ENCODE peak calls at places on chromosomes 12 and 14, in eight cellular contexts. Y is mesothelial cell of epicardium, Z is tibial artery, M is H9, R is mammary epithelial cell, P is brain microvascular endothelial cell, N is A549, C is pancreas. X is an unnamed sample.
A peak's percentile ranks its signal among the peaks of the same experiment; 100 is the strongest.

GRCh38 chr12:46516933-46517578 is 144.5 kb upstream of the SLC38A2 start:
- DNase-seq in Y (no peak), Z (no peak), M (no peak), R (no peak), P (no peak), N (no peak), C (no peak), X (no peak)

GRCh38 chr12:117450186-117450585 is 88.8 kb upstream of the NOS1 start:
- DNase-seq in Y (no peak), Z (no peak), M (no peak), R (no peak), P (no peak), N (no peak), C (no peak), X (no peak)

GRCh38 chr12:20572451-20572850 is 122.7 kb upstream of the SLCO1C1 start:
- DNase-seq in Y (no peak), Z (no peak), M (no peak), R (no peak), P (no peak), N (no peak), C (no peak), X (no peak)

GRCh38 chr14:31898835-31899528 is 178.1 kb upstream of the ARHGAP5 start:
- DNase-seq in Y (no peak), Z (no peak), M (no peak), R (no peak), P (no peak), N (no peak), C (no peak), X (no peak)

GRCh38 chr14:97854918-97855317 is 1057.7 kb downstream of the VRK1 start:
- DNase-seq in Y (no peak), Z (no peak), M (peak; percentile 46), R (no peak), P (no peak), N (no peak), C (no peak), X (no peak)

GRCh38 chr12:40874868-40875267 is 182.6 kb downstream of the CNTN1 start:
- DNase-seq in Y (no peak), Z (no peak), M (no peak), R (no peak), P (no peak), N (no peak), C (no peak), X (no peak)

GRCh38 chr14:93102141-93102540 is 13.6 kb downstream of the ITPK1 start:
- DNase-seq in Y (no peak), Z (no peak), M (no peak), R (no peak), P (no peak), N (no peak), C (no peak), X (no peak)

GRCh38 chr14:73787760-73788508 is 63.7 kb upstream of the PTGR2 start:
- DNase-seq in Y (no peak), Z (no peak), M (no peak), R (peak; percentile 56), P (peak; percentile 37), N (no peak), C (no peak), X (peak; percentile 64)

GRCh38 chr14:73753043-73753886 is 39.1 kb upstream of the PNMA1 start:
- DNase-seq in Y (no peak), Z (no peak), M (peak; percentile 27), R (no peak), P (no peak), N (no peak), C (no peak), X (no peak)

GRCh38 chr12:81758421-81759214 is 532 bp downstream of the PPFIA2 start:
- DNase-seq in Y (peak; percentile 45), Z (peak; percentile 69), M (peak; percentile 69), R (no peak), P (peak; percentile 22), N (no peak), C (no peak), X (peak; percentile 41)

GRCh38 chr12:66602483-66603143 is 76.3 kb downstream of the GRIP1 start:
- DNase-seq in Y (no peak), Z (no peak), M (no peak), R (no peak), P (no peak), N (no peak), C (no peak), X (no peak)

GRCh38 chr12:27969901-27970390 is 2.6 kb downstream of the PTHLH start:
- DNase-seq in Y (no peak), Z (peak; percentile 76), M (peak; percentile 84), R (peak; percentile 95), P (no peak), N (peak; percentile 47), C (peak; percentile 75), X (peak; percentile 55)
- TF ChIP-seq CTCF in Y (no peak), Z (no peak), M (no peak), R (no peak), P (peak; percentile 3), N (peak; percentile 65), C (no peak), X (no peak)

GRCh38 chr12:6751767-6752166 is 1.2 kb downstream of the MLF2 start:
- DNase-seq in Y (no peak), Z (no peak), M (no peak), R (no peak), P (no peak), N (no peak), C (no peak), X (no peak)

GRCh38 chr12:6750506-6750905 is 2.4 kb downstream of the MLF2 start:
- DNase-seq in Y (no peak), Z (no peak), M (no peak), R (peak; percentile 16), P (no peak), N (no peak), C (no peak), X (no peak)

GRCh38 chr12:6752931-6753771 is at the start of gene MLF2:
- DNase-seq in Y (peak; percentile 99), Z (peak; percentile 100), M (peak; percentile 99), R (peak; percentile 98), P (peak; percentile 98), N (peak; percentile 98), C (peak; percentile 99), X (peak; percentile 100)

GRCh38 chr12:6753772-6754356 is 923 bp upstream of the MLF2 start:
- DNase-seq in Y (no peak), Z (no peak), M (no peak), R (no peak), P (no peak), N (no peak), C (no peak), X (no peak)

DNA sequence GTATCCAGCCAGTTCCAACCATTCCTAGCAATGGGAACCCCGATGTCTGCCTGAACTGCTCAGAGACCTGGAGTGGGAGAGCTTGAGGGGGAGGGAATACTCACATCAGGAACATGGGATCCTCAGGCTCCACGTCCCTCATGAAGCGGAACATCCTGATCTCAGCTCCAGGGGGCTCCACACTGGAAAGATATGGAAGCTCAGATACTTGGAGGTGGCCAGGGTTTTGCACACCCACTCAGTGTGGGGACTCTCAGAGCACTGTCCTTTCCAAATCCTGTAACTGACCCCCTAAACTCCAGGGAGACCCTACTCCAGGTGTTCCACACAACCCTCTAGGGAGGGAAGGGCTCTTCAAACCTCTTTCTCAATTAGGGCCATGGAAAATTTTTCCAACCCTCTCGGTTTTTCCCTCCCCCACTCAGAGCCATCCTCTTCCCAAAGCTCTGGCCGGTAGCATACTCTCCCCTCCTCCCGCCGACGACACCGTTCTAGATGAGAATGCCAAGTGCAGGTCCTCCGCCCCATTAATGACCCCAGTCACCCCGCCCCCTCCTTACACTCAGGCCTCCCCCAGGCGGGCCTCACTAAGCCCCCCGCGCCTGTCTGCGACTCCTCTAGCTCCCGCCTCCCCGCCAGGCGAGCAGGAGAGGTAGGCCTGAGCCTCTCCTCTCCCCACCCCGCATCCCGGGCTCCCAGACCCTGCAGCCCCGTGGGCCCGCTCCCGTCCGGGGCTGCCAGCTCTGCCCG is 585 bp downstream of the MLF2 start:
- DNase-seq in Y (peak; percentile 69), Z (peak; percentile 75), M (peak; percentile 68), R (peak; percentile 14), P (peak; percentile 51), N (peak; percentile 86), C (peak; percentile 54), X (peak; percentile 63)
- TF ChIP-seq CTCF in Y (no peak), Z (no peak), M (peak; percentile 42), R (peak; percentile 27), P (peak; percentile 74), N (peak; percentile 38), C (no peak), X (peak; percentile 71)

DNA sequence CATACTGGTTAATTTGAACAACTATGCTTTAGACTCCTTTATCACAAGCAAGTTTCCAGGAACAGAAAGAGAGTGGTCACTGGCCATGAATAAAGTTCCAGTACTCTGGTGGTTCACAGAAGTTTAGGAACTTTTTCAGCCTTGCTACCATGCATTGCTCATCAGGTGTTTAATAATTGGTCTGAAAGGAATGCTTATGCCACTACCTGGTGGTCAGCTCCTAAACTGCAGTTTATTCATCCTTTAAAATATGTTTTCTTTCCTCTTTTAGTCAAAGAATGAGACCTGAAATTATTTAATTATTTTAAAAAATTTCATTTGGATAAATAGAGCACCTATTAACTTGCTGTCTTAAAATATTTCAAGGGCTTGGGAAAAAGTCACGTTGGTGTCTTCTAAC is 260.1 kb upstream of the OR4E1 start:
- DNase-seq in Y (no peak), Z (no peak), M (no peak), R (no peak), P (no peak), N (no peak), C (no peak), X (peak; percentile 14)
- TF ChIP-seq CTCF in Y (peak; percentile 55), Z (no peak), M (peak; percentile 51), R (peak; percentile 43), P (peak; percentile 35), N (peak; percentile 21), C (no peak), X (peak; percentile 25)

GRCh38 chr12:751828-752672 is at the start of gene WNK1:
- DNase-seq in Y (peak; percentile 98), Z (peak; percentile 99), M (peak; percentile 99), R (peak; percentile 97), P (peak; percentile 99), N (peak; percentile 99), C (peak; percentile 96), X (peak; percentile 99)

GRCh38 chr12:752673-753400 is 458 bp downstream of the WNK1 start:
- DNase-seq in Y (peak; percentile 65), Z (peak; percentile 85), M (peak; percentile 39), R (peak; percentile 53), P (peak; percentile 18), N (no peak), C (peak; percentile 59), X (peak; percentile 38)

GRCh38 chr12:754238-754816 is 1.9 kb downstream of the WNK1 start:
- DNase-seq in Y (peak; percentile 42), Z (no peak), M (no peak), R (peak; percentile 43), P (no peak), N (no peak), C (no peak), X (peak; percentile 36)

GRCh38 chr12:753401-754237 is 1.2 kb downstream of the WNK1 start:
- DNase-seq in Y (peak; percentile 46), Z (peak; percentile 83), M (peak; percentile 50), R (no peak), P (no peak), N (no peak), C (peak; percentile 58), X (peak; percentile 31)

DNA sequence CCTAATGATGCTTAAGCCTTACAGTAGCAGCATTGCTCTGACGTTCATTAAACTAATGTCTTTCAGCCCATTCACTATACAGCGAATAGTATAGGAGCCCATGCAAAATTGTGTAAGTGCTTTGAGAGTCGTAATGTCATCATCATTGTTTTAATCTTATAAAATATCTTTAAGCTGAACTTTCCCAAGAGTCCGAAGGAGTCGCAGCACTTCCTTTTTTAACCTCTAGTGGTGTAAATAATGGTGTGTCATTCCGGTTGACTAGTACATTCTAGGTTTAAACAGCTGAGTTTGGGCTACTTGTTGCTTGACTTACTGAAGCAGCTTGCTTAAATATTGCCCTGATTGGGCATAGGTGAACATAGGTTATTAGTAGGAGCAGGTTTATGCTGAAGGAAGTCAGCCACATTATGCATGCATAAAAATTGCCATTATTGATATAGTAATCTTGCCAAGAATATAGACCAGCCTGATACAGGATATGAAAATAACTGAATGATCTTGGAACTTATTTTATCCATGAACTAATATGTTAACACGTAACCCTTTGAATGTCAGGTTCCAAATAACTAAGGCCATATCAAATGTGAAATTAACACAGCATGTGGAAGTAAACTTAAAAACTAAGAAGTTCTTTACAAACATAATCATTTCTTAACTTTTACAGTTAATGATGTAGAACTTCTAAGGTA is 2.6 kb downstream of the WNK1 start:
- DNase-seq in Y (no peak), Z (no peak), M (no peak), R (peak; percentile 67), P (peak; percentile 59), N (peak; percentile 84), C (no peak), X (peak; percentile 76)
- TF ChIP-seq CTCF in Y (peak; percentile 59), Z (peak; percentile 50), M (peak; percentile 56), R (peak; percentile 61), P (peak; percentile 52), N (no peak), C (peak; percentile 27), X (peak; percentile 57)